ENCODE peak calls at places on chromosomes 12 and 14, in eight cellular contexts. One of them, this sample, is unnamed.

GRCh38 chr12:3527181-3527580 is 36.2 kb downstream of the PRMT8 start:
- DNase-seq in neural progenitor cell: no peak
- DNase-seq in CD8-positive, alpha-beta T cell: no peak
- DNase-seq in cardiac fibroblast: peak; percentile 47
- DNase-seq in cardiac muscle cell: peak; percentile 77
- DNase-seq in GM23338: no peak
- DNase-seq in skeletal muscle cell: peak; percentile 70
- DNase-seq in ovary: no peak
- DNase-seq in this sample: peak; percentile 48

GRCh38 chr12:116366456-116366776 is 88.9 kb upstream of the MED13L start:
- DNase-seq in GM23338: no peak
- DNase-seq in neural progenitor cell: peak; percentile 21
- DNase-seq in skeletal muscle cell: no peak
- DNase-seq in CD8-positive, alpha-beta T cell: no peak
- DNase-seq in cardiac fibroblast: no peak
- DNase-seq in ovary: no peak
- DNase-seq in cardiac muscle cell: no peak
- DNase-seq in this sample: no peak

GRCh38 chr12:122726056-122726558 is 4.5 kb downstream of the HCAR1 start:
- DNase-seq in skeletal muscle cell: no peak
- DNase-seq in CD8-positive, alpha-beta T cell: no peak
- DNase-seq in ovary: no peak
- DNase-seq in neural progenitor cell: no peak
- DNase-seq in cardiac muscle cell: no peak
- DNase-seq in GM23338: peak; percentile 42
- DNase-seq in cardiac fibroblast: no peak
- DNase-seq in this sample: no peak

GRCh38 chr14:77498984-77499527 is 440 bp upstream of the ISM2 start:
- DNase-seq in GM23338: peak; percentile 62
- DNase-seq in cardiac fibroblast: no peak
- DNase-seq in CD8-positive, alpha-beta T cell: no peak
- DNase-seq in neural progenitor cell: peak; percentile 76
- DNase-seq in cardiac muscle cell: no peak
- DNase-seq in ovary: no peak
- DNase-seq in skeletal muscle cell: no peak
- DNase-seq in this sample: no peak

GRCh38 chr14:99734406-99735051 is 50.4 kb downstream of the CYP46A1 start:
- DNase-seq in CD8-positive, alpha-beta T cell: no peak
- DNase-seq in GM23338: no peak
- DNase-seq in skeletal muscle cell: no peak
- DNase-seq in cardiac muscle cell: no peak
- DNase-seq in ovary: peak; percentile 15
- DNase-seq in neural progenitor cell: no peak
- DNase-seq in cardiac fibroblast: no peak
- DNase-seq in this sample: no peak

GRCh38 chr12:48765753-48766162 is 23.1 kb downstream of the ADCY6 start:
- DNase-seq in cardiac fibroblast: peak; percentile 74
- DNase-seq in neural progenitor cell: no peak
- DNase-seq in CD8-positive, alpha-beta T cell: no peak
- DNase-seq in skeletal muscle cell: no peak
- DNase-seq in cardiac muscle cell: peak; percentile 81
- DNase-seq in ovary: peak; percentile 78
- DNase-seq in GM23338: no peak
- DNase-seq in this sample: no peak

GRCh38 chr12:1932264-1932777 is 13.9 kb upstream of the CACNA2D4 start:
- DNase-seq in GM23338: no peak
- DNase-seq in neural progenitor cell: no peak
- DNase-seq in skeletal muscle cell: no peak
- DNase-seq in cardiac fibroblast: peak; percentile 73
- DNase-seq in ovary: no peak
- DNase-seq in cardiac muscle cell: peak; percentile 16
- DNase-seq in CD8-positive, alpha-beta T cell: no peak
- DNase-seq in this sample: no peak

GRCh38 chr14:92484132-92484823 is 29.3 kb upstream of the RIN3 start:
- DNase-seq in neural progenitor cell: no peak
- DNase-seq in cardiac muscle cell: no peak
- DNase-seq in cardiac fibroblast: no peak
- DNase-seq in CD8-positive, alpha-beta T cell: no peak
- DNase-seq in skeletal muscle cell: no peak
- DNase-seq in ovary: no peak
- DNase-seq in GM23338: no peak
- DNase-seq in this sample: no peak

GRCh38 chr14:100391777-100392176 is 68.6 kb downstream of the SLC25A47 start:
- DNase-seq in cardiac fibroblast: no peak
- DNase-seq in neural progenitor cell: no peak
- DNase-seq in CD8-positive, alpha-beta T cell: no peak
- DNase-seq in cardiac muscle cell: no peak
- DNase-seq in GM23338: no peak
- DNase-seq in skeletal muscle cell: no peak
- DNase-seq in ovary: no peak
- DNase-seq in this sample: peak; percentile 49

GRCh38 chr14:49966304-49966809 is 73.5 kb downstream of the ARF6 start:
- DNase-seq in GM23338: peak; percentile 50
- DNase-seq in CD8-positive, alpha-beta T cell: no peak
- DNase-seq in skeletal muscle cell: no peak
- DNase-seq in ovary: no peak
- DNase-seq in cardiac muscle cell: peak; percentile 47
- DNase-seq in cardiac fibroblast: peak; percentile 53
- DNase-seq in neural progenitor cell: peak; percentile 35
- DNase-seq in this sample: no peak

GRCh38 chr12:124861492-124861891 is 2.2 kb downstream of the SCARB1 start:
- DNase-seq in skeletal muscle cell: peak; percentile 37
- DNase-seq in GM23338: peak; percentile 40
- DNase-seq in neural progenitor cell: no peak
- DNase-seq in cardiac fibroblast: peak; percentile 79
- DNase-seq in ovary: peak; percentile 71
- DNase-seq in CD8-positive, alpha-beta T cell: no peak
- DNase-seq in cardiac muscle cell: peak; percentile 80
- DNase-seq in this sample: no peak

GRCh38 chr14:21025374-21026151 is 702 bp upstream of the NDRG2 start:
- DNase-seq in CD8-positive, alpha-beta T cell: no peak
- DNase-seq in ovary: peak; percentile 96
- DNase-seq in neural progenitor cell: peak; percentile 58
- DNase-seq in GM23338: peak; percentile 85
- DNase-seq in cardiac fibroblast: peak; percentile 22
- DNase-seq in cardiac muscle cell: peak; percentile 59
- DNase-seq in skeletal muscle cell: no peak
- DNase-seq in this sample: no peak

GRCh38 chr14:52950410-52950897 is 396 bp downstream of the FERMT2 start:
- DNase-seq in neural progenitor cell: peak; percentile 74
- DNase-seq in skeletal muscle cell: no peak
- DNase-seq in cardiac muscle cell: peak; percentile 50
- DNase-seq in CD8-positive, alpha-beta T cell: no peak
- DNase-seq in ovary: peak; percentile 74
- DNase-seq in cardiac fibroblast: peak; percentile 41
- DNase-seq in GM23338: peak; percentile 61
- DNase-seq in this sample: no peak

GRCh38 chr14:60777856-60778578 is 43.5 kb downstream of the MNAT1 start:
- DNase-seq in GM23338: no peak
- DNase-seq in neural progenitor cell: no peak
- DNase-seq in cardiac muscle cell: peak; percentile 56
- DNase-seq in skeletal muscle cell: peak; percentile 76
- DNase-seq in CD8-positive, alpha-beta T cell: no peak
- DNase-seq in ovary: no peak
- DNase-seq in cardiac fibroblast: peak; percentile 68
- DNase-seq in this sample: peak; percentile 87

GRCh38 chr12:124678421-124678893 is 111.0 kb upstream of the NCOR2 start:
- DNase-seq in GM23338: no peak
- DNase-seq in cardiac muscle cell: no peak
- DNase-seq in ovary: no peak
- DNase-seq in skeletal muscle cell: no peak
- DNase-seq in cardiac fibroblast: no peak
- DNase-seq in neural progenitor cell: no peak
- DNase-seq in CD8-positive, alpha-beta T cell: no peak
- DNase-seq in this sample: no peak

GRCh38 chr12:1855241-1855640 is 34.9 kb downstream of the LRTM2 start:
- DNase-seq in cardiac fibroblast: peak; percentile 3
- DNase-seq in CD8-positive, alpha-beta T cell: no peak
- DNase-seq in cardiac muscle cell: peak; percentile 20
- DNase-seq in neural progenitor cell: no peak
- DNase-seq in ovary: no peak
- DNase-seq in GM23338: peak; percentile 12
- DNase-seq in skeletal muscle cell: peak; percentile 2
- DNase-seq in this sample: no peak

GRCh38 chr12:9880532-9880931 is 757 bp upstream of the KLRF2 start:
- DNase-seq in GM23338: no peak
- DNase-seq in cardiac fibroblast: no peak
- DNase-seq in skeletal muscle cell: no peak
- DNase-seq in neural progenitor cell: no peak
- DNase-seq in cardiac muscle cell: no peak
- DNase-seq in CD8-positive, alpha-beta T cell: no peak
- DNase-seq in ovary: no peak
- DNase-seq in this sample: no peak

GRCh38 chr12:87157791-87158190 is 871.4 kb downstream of the C12orf50 start:
- DNase-seq in cardiac muscle cell: peak; percentile 97
- DNase-seq in ovary: no peak
- DNase-seq in cardiac fibroblast: peak; percentile 97
- DNase-seq in skeletal muscle cell: peak; percentile 93
- DNase-seq in neural progenitor cell: no peak
- DNase-seq in GM23338: peak; percentile 19
- DNase-seq in CD8-positive, alpha-beta T cell: no peak
- DNase-seq in this sample: peak; percentile 77

GRCh38 chr14:53626771-53627170 is 329.9 kb downstream of the BMP4 start:
- DNase-seq in neural progenitor cell: no peak
- DNase-seq in skeletal muscle cell: no peak
- DNase-seq in CD8-positive, alpha-beta T cell: no peak
- DNase-seq in ovary: no peak
- DNase-seq in cardiac fibroblast: no peak
- DNase-seq in cardiac muscle cell: no peak
- DNase-seq in GM23338: no peak
- DNase-seq in this sample: no peak

GRCh38 chr14:58731465-58732330 is 93.9 kb downstream of the DACT1 start:
- DNase-seq in skeletal muscle cell: peak; percentile 97
- DNase-seq in ovary: no peak
- DNase-seq in cardiac muscle cell: peak; percentile 97
- DNase-seq in CD8-positive, alpha-beta T cell: no peak
- DNase-seq in cardiac fibroblast: peak; percentile 95
- DNase-seq in GM23338: no peak
- DNase-seq in neural progenitor cell: no peak
- DNase-seq in this sample: peak; percentile 99

GRCh38 chr12:63306476-63306875 is 155.5 kb upstream of the AVPR1A start:
- DNase-seq in cardiac muscle cell: no peak
- DNase-seq in neural progenitor cell: no peak
- DNase-seq in skeletal muscle cell: no peak
- DNase-seq in cardiac fibroblast: no peak
- DNase-seq in CD8-positive, alpha-beta T cell: no peak
- DNase-seq in ovary: no peak
- DNase-seq in GM23338: no peak
- DNase-seq in this sample: no peak

GRCh38 chr12:63304844-63305243 is 153.8 kb upstream of the AVPR1A start:
- DNase-seq in neural progenitor cell: no peak
- DNase-seq in skeletal muscle cell: no peak
- DNase-seq in cardiac muscle cell: no peak
- DNase-seq in GM23338: no peak
- DNase-seq in CD8-positive, alpha-beta T cell: no peak
- DNase-seq in ovary: no peak
- DNase-seq in cardiac fibroblast: no peak
- DNase-seq in this sample: no peak

GRCh38 chr12:63301311-63301710 is 150.3 kb upstream of the AVPR1A start:
- DNase-seq in neural progenitor cell: no peak
- DNase-seq in ovary: no peak
- DNase-seq in cardiac muscle cell: no peak
- DNase-seq in GM23338: no peak
- DNase-seq in cardiac fibroblast: no peak
- DNase-seq in skeletal muscle cell: peak; percentile 22
- DNase-seq in CD8-positive, alpha-beta T cell: no peak
- DNase-seq in this sample: no peak

GRCh38 chr12:63302269-63302940 is 151.4 kb upstream of the AVPR1A start:
- DNase-seq in skeletal muscle cell: no peak
- DNase-seq in cardiac fibroblast: no peak
- DNase-seq in CD8-positive, alpha-beta T cell: no peak
- DNase-seq in cardiac muscle cell: no peak
- DNase-seq in neural progenitor cell: no peak
- DNase-seq in ovary: no peak
- DNase-seq in GM23338: no peak
- DNase-seq in this sample: no peak

DNA sequence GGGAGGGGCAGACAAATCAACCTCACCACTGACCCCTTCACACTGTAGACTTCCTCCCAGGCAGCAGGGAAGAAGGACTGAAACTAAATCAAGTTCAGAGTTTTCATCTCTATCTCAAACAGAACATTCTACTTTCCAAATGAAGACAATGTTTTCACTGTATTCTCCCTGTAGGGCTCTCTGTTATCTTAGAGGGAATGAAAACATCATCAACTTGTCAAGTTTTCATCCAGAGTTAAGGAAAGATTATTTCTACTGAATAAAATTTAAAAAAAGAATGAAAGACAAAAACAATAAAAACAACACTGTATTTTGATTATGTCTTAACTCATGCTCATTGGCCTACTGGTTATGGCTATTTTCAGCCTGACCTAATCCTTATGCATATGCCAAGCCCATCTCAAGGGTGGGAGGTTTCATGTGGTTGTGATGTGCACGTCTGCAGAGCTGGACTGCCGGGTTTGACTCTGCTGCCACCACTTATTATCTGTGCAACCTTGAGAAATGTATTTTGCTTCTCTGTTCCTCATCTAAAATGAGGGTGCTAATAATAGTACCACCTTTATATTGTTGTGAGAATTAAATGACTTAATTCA is 152.0 kb upstream of the AVPR1A start:
- DNase-seq in cardiac muscle cell: no peak
- DNase-seq in CD8-positive, alpha-beta T cell: no peak
- DNase-seq in GM23338: no peak
- DNase-seq in ovary: no peak
- DNase-seq in cardiac fibroblast: no peak
- DNase-seq in skeletal muscle cell: no peak
- DNase-seq in neural progenitor cell: no peak
- DNase-seq in this sample: no peak
- H3K4me3 ChIP-seq in cardiac muscle cell: no peak overlapping the region
- H3K4me3 ChIP-seq in CD8-positive, alpha-beta T cell: no peak overlapping the region
- H3K4me3 ChIP-seq in GM23338: no peak overlapping the region
- H3K4me3 ChIP-seq in ovary: no peak overlapping the region
- H3K4me3 ChIP-seq in cardiac fibroblast: no peak overlapping the region
- H3K4me3 ChIP-seq in skeletal muscle cell: no peak overlapping the region
- H3K4me3 ChIP-seq in neural progenitor cell: no peak overlapping the region
- H3K4me3 ChIP-seq in this sample: no peak overlapping the region

GRCh38 chr14:25753130-25753529 is 703.2 kb upstream of the STXBP6 start:
- DNase-seq in GM23338: no peak
- DNase-seq in neural progenitor cell: no peak
- DNase-seq in cardiac muscle cell: no peak
- DNase-seq in skeletal muscle cell: no peak
- DNase-seq in cardiac fibroblast: no peak
- DNase-seq in CD8-positive, alpha-beta T cell: no peak
- DNase-seq in ovary: no peak
- DNase-seq in this sample: no peak
- H3K4me3 ChIP-seq in GM23338: no peak overlapping the region
- H3K4me3 ChIP-seq in neural progenitor cell: no peak overlapping the region
- H3K4me3 ChIP-seq in cardiac muscle cell: no peak overlapping the region
- H3K4me3 ChIP-seq in skeletal muscle cell: no peak overlapping the region
- H3K4me3 ChIP-seq in cardiac fibroblast: no peak overlapping the region
- H3K4me3 ChIP-seq in CD8-positive, alpha-beta T cell: no peak overlapping the region
- H3K4me3 ChIP-seq in ovary: no peak overlapping the region
- H3K4me3 ChIP-seq in this sample: no peak overlapping the region

GRCh38 chr12:51960488-51960887 is 9.0 kb downstream of the ACVR1B start:
- DNase-seq in skeletal muscle cell: no peak
- DNase-seq in cardiac fibroblast: no peak
- DNase-seq in neural progenitor cell: no peak
- DNase-seq in CD8-positive, alpha-beta T cell: no peak
- DNase-seq in cardiac muscle cell: no peak
- DNase-seq in GM23338: no peak
- DNase-seq in ovary: no peak
- DNase-seq in this sample: no peak
- H3K4me3 ChIP-seq in skeletal muscle cell: no peak overlapping the region
- H3K4me3 ChIP-seq in cardiac fibroblast: no peak overlapping the region
- H3K4me3 ChIP-seq in neural progenitor cell: no peak overlapping the region
- H3K4me3 ChIP-seq in CD8-positive, alpha-beta T cell: no peak overlapping the region
- H3K4me3 ChIP-seq in cardiac muscle cell: no peak overlapping the region
- H3K4me3 ChIP-seq in GM23338: no peak overlapping the region
- H3K4me3 ChIP-seq in ovary: no peak overlapping the region
- H3K4me3 ChIP-seq in this sample: no peak overlapping the region

GRCh38 chr12:30925607-30926242 is 823 bp upstream of the TSPAN11 start:
- DNase-seq in GM23338: no peak
- DNase-seq in CD8-positive, alpha-beta T cell: no peak
- DNase-seq in cardiac fibroblast: no peak
- DNase-seq in skeletal muscle cell: no peak
- DNase-seq in cardiac muscle cell: no peak
- DNase-seq in neural progenitor cell: peak; percentile 56
- DNase-seq in ovary: no peak
- DNase-seq in this sample: no peak
- H3K4me3 ChIP-seq in GM23338: peak overlapping the region; percentile 71
- H3K4me3 ChIP-seq in CD8-positive, alpha-beta T cell: no peak overlapping the region
- H3K4me3 ChIP-seq in cardiac fibroblast: peak overlapping the region; percentile 32
- H3K4me3 ChIP-seq in skeletal muscle cell: peak overlapping the region; percentile 42
- H3K4me3 ChIP-seq in cardiac muscle cell: peak overlapping the region; percentile 40
- H3K4me3 ChIP-seq in neural progenitor cell: peak overlapping the region; percentile 61
- H3K4me3 ChIP-seq in ovary: no peak overlapping the region
- H3K4me3 ChIP-seq in this sample: peak overlapping the region; percentile 34

This sample was measured in AG09309.